ENCODE peak calls at places on chromosomes 11 and 22, in four cellular contexts. Z, X, D and M are unnamed samples.

GRCh38 chr11:44624761-44625221 is 59.3 kb downstream of the CD82 start:
- DNase-seq in Z (no peak), X (no peak), D (no peak), M (no peak)

GRCh38 chr22:40394607-40395006 is 24.2 kb downstream of the SGSM3 start:
- DNase-seq in X (no peak), Z (no peak), D (no peak), M (no peak)

GRCh38 chr11:33829430-33830141 is 55.3 kb upstream of the FBXO3 start:
- DNase-seq in Z (peak), X (peak), D (peak), M (peak)

GRCh38 chr11:66745356-66746235 is 16.6 kb upstream of the SPTBN2 start:
- DNase-seq in D (peak), Z (no peak), X (peak), M (peak)

GRCh38 chr11:64787526-64788320 is 9.4 kb upstream of the SF1 start:
- DNase-seq in X (peak), Z (no peak), D (peak), M (peak)

GRCh38 chr11:69704508-69705245 is 855 bp upstream of the FGF19 start:
- DNase-seq in D (no peak), Z (peak), X (no peak), M (peak)

GRCh38 chr11:31804439-31805036 is 6.6 kb downstream of the PAX6 start:
- DNase-seq in D (no peak), Z (no peak), X (no peak), M (no peak)

GRCh38 chr22:36149464-36149863 is 11.1 kb downstream of the APOL3 start:
- DNase-seq in Z (no peak), D (no peak), X (no peak), M (no peak)

GRCh38 chr11:131248588-131248987 is 121.8 kb upstream of the NTM start:
- DNase-seq in X (no peak), D (no peak), Z (no peak), M (no peak)

GRCh38 chr11:67271548-67272284 is 5.4 kb downstream of the GRK2 start:
- DNase-seq in X (peak), Z (no peak), D (no peak), M (no peak)

GRCh38 chr22:41781508-41781906 is 19.0 kb upstream of the CCDC134 start:
- DNase-seq in Z (no peak), X (no peak), D (no peak), M (peak)

GRCh38 chr11:67484847-67485311 is 2.1 kb downstream of the AIP start:
- DNase-seq in D (no peak), X (peak), Z (no peak), M (no peak)

GRCh38 chr11:12285106-12285505 is 92.3 kb upstream of the PARVA start:
- DNase-seq in D (peak), X (peak), Z (no peak), M (no peak)

GRCh38 chr11:838441-839279 is 3.7 kb downstream of the POLR2L start:
- DNase-seq in D (no peak), X (no peak), Z (no peak), M (peak)

GRCh38 chr22:25197335-25197734 is 2.3 kb upstream of the CRYBB3 start:
- DNase-seq in D (no peak), Z (no peak), X (no peak), M (no peak)

GRCh38 chr22:26474687-26475086 is 8.9 kb downstream of the HPS4 start:
- DNase-seq in X (no peak), Z (no peak), D (peak), M (no peak)

GRCh38 chr11:75558939-75559843 is 2.9 kb upstream of the SERPINH1 start:
- DNase-seq in D (no peak), X (no peak), Z (no peak), M (no peak)

GRCh38 chr22:37123649-37124048 is 14.1 kb upstream of the TMPRSS6 start:
- DNase-seq in Z (no peak), D (no peak), X (no peak), M (no peak)

GRCh38 chr11:97225794-97226193 is 836.0 kb downstream of the JRKL start:
- DNase-seq in D (no peak), X (no peak), Z (peak), M (no peak)

GRCh38 chr11:31606893-31607292 is 97.3 kb downstream of the ELP4 start:
- DNase-seq in D (no peak), X (no peak), Z (no peak), M (no peak)

GRCh38 chr11:58905141-58905715 is 34.1 kb upstream of the GLYATL1 start:
- DNase-seq in D (no peak), Z (peak), X (no peak), M (peak)

GRCh38 chr11:63537293-63538101 is 889 bp downstream of the PLAAT4 start:
- DNase-seq in Z (no peak), X (no peak), D (peak), M (no peak)

GRCh38 chr11:128289048-128289447 is 298.3 kb downstream of the ETS1 start:
- DNase-seq in Z (no peak), D (no peak), X (no peak), M (no peak)

GRCh38 chr22:49788492-49788891 is 39.2 kb downstream of the BRD1 start:
- DNase-seq in D (no peak), X (peak), Z (no peak), M (no peak)

GRCh38 chr11:73326929-73327811 is 19.1 kb downstream of the ARHGEF17 start:
- DNase-seq in X (no peak), Z (no peak), D (peak), M (peak)

GRCh38 chr11:133227674-133228111 is 304.6 kb downstream of the OPCML start:
- DNase-seq in X (no peak), Z (no peak), D (no peak), M (no peak)

GRCh38 chr11:2775626-2776350 is 76.0 kb upstream of the KCNQ1OT1 start:
- DNase-seq in X (peak), Z (no peak), D (no peak), M (no peak)

GRCh38 chr11:44562836-44563460 is 2.5 kb upstream of the CD82 start:
- DNase-seq in D (no peak), Z (no peak), X (no peak), M (peak)

GRCh38 chr22:33570110-33570509 is 350.2 kb downstream of the LARGE1 start:
- DNase-seq in Z (no peak), X (no peak), D (no peak), M (no peak)

GRCh38 chr11:61960532-61960931 is 6.9 kb downstream of the FTH1 start:
- DNase-seq in D (no peak), Z (no peak), X (no peak), M (no peak)

GRCh38 chr11:10514210-10514609 is 26.8 kb downstream of the RNF141 start:
- DNase-seq in Z (no peak), D (no peak), X (no peak), M (no peak)

GRCh38 chr22:29207562-29208501 is 2.1 kb downstream of the EMID1 start:
- DNase-seq in D (no peak), X (no peak), Z (no peak), M (no peak)

GRCh38 chr11:133996671-133997070 is 39.9 kb upstream of the IGSF9B start:
- DNase-seq in X (no peak), Z (no peak), D (no peak), M (no peak)

GRCh38 chr11:130781906-130782305 is 134.4 kb downstream of the SNX19 start:
- DNase-seq in X (no peak), D (peak), Z (no peak), M (no peak)

GRCh38 chr22:41261541-41262249 is 21.0 kb upstream of the CHADL start:
- DNase-seq in Z (no peak), X (no peak), D (no peak), M (no peak)

GRCh38 chr22:30891781-30892180 is 76.8 kb downstream of the MORC2 start:
- DNase-seq in Z (no peak), D (no peak), X (no peak), M (no peak)

GRCh38 chr11:118911113-118911879 is 14.4 kb downstream of the BCL9L start:
- DNase-seq in D (peak), X (no peak), Z (peak), M (peak)